ENCODE peak calls at places on chromosomes 6 and 20, in four cellular contexts. Q is BE2C, E is PC-9, F is AG04450. K is an unnamed sample.

GRCh38 chr20:11216451-11217314 is 542.9 kb upstream of the JAG1 start:
- DNase-seq in Q (no peak), E (no peak), F (no peak), K (no peak)

GRCh38 chr20:48620486-48621255 is 207.1 kb downstream of the PREX1 start:
- DNase-seq in Q (peak; percentile 95), E (peak; percentile 99), F (no peak), K (peak; percentile 67)

GRCh38 chr20:6636209-6637159 is 131.0 kb upstream of the BMP2 start:
- DNase-seq in Q (no peak), E (no peak), F (peak; percentile 30), K (no peak)

GRCh38 chr20:31652917-31653385 is 15.2 kb downstream of the COX4I2 start:
- DNase-seq in Q (peak; percentile 49), E (no peak), F (no peak), K (no peak)

GRCh38 chr6:7341989-7342742 is 29.2 kb upstream of the SSR1 start:
- DNase-seq in Q (peak; percentile 85), E (peak; percentile 37), F (no peak), K (no peak)

GRCh38 chr20:36745927-36746659 is at the start of gene NDRG3:
- DNase-seq in Q (peak; percentile 96), E (peak; percentile 92), F (peak; percentile 78), K (peak; percentile 87)

GRCh38 chr6:70413829-70414494 is 654 bp downstream of the FAM135A start:
- DNase-seq in Q (no peak), E (no peak), F (no peak), K (peak; percentile 18)

GRCh38 chr20:37475258-37475657 is 45.8 kb upstream of the NNAT start:
- DNase-seq in Q (no peak), E (no peak), F (no peak), K (no peak)

GRCh38 chr20:3420211-3420707 is 12.8 kb upstream of the DNAAF9 start:
- DNase-seq in Q (no peak), E (no peak), F (no peak), K (no peak)

GRCh38 chr6:38833320-38833719 is 118.2 kb downstream of the DNAH8 start:
- DNase-seq in Q (no peak), E (no peak), F (no peak), K (no peak)

GRCh38 chr6:75376347-75377024 is 91.9 kb upstream of the TMEM30A start:
- DNase-seq in Q (no peak), E (no peak), F (no peak), K (no peak)

GRCh38 chr6:169921853-169922779 is 170.7 kb downstream of the ERMARD start:
- DNase-seq in Q (no peak), E (no peak), F (no peak), K (no peak)

GRCh38 chr20:44590980-44591778 is 8.8 kb downstream of the PKIG start:
- DNase-seq in Q (no peak), E (no peak), F (no peak), K (no peak)

GRCh38 chr6:130814506-130814905 is 12.7 kb upstream of the SMLR1 start:
- DNase-seq in Q (no peak), E (no peak), F (no peak), K (no peak)

GRCh38 chr20:1802385-1803215 is 92.6 kb upstream of the SIRPA start:
- DNase-seq in Q (peak; percentile 45), E (peak; percentile 56), F (no peak), K (peak; percentile 14)

GRCh38 chr20:10558635-10559187 is 115.1 kb downstream of the JAG1 start:
- DNase-seq in Q (no peak), E (peak; percentile 35), F (peak; percentile 93), K (no peak)

GRCh38 chr6:31401403-31401802 is 2.0 kb upstream of the MICA start:
- DNase-seq in Q (no peak), E (peak; percentile 71), F (peak; percentile 56), K (no peak)

GRCh38 chr6:88870728-88871330 is 92.6 kb downstream of the RNGTT start:
- DNase-seq in Q (peak; percentile 46), E (peak; percentile 12), F (peak; percentile 29), K (no peak)

GRCh38 chr6:168196385-168196860 is 117.4 kb upstream of the FRMD1 start:
- DNase-seq in Q (no peak), E (no peak), F (no peak), K (no peak)

GRCh38 chr6:17361013-17361412 is 32.4 kb upstream of the CAP2 start:
- DNase-seq in Q (no peak), E (no peak), F (no peak), K (no peak)

GRCh38 chr6:46392294-46392693 is 99.0 kb downstream of the RCAN2 start:
- DNase-seq in Q (no peak), E (no peak), F (no peak), K (no peak)

GRCh38 chr6:161038229-161039003 is 46.8 kb downstream of the MAP3K4 start:
- DNase-seq in Q (no peak), E (no peak), F (peak; percentile 70), K (no peak)

GRCh38 chr6:158879180-158879579 is 60.0 kb upstream of the EZR start:
- DNase-seq in Q (no peak), E (no peak), F (no peak), K (no peak)

GRCh38 chr6:154960299-154960796 is 34.8 kb upstream of the TIAM2 start:
- DNase-seq in Q (no peak), E (no peak), F (no peak), K (no peak)

GRCh38 chr6:89951574-89952360 is 57.5 kb downstream of the GJA10 start:
- DNase-seq in Q (no peak), E (no peak), F (no peak), K (no peak)

GRCh38 chr6:43477235-43478007 is at the start of gene TJAP1:
- DNase-seq in Q (peak; percentile 96), E (peak; percentile 93), F (peak; percentile 53), K (peak; percentile 93)

GRCh38 chr20:48538856-48539255 is 288.9 kb downstream of the PREX1 start:
- DNase-seq in Q (no peak), E (peak; percentile 60), F (no peak), K (no peak)

GRCh38 chr6:13624871-13625288 is 9.7 kb downstream of the NOL7 start:
- DNase-seq in Q (peak; percentile 28), E (no peak), F (no peak), K (no peak)

GRCh38 chr20:26209171-26209941 is 512.7 kb upstream of the ZNF337 start:
- DNase-seq in Q (no peak), E (no peak), F (no peak), K (peak; percentile 7)

GRCh38 chr6:143678980-143679379 is 1.2 kb downstream of the PHACTR2 start:
- DNase-seq in Q (no peak), E (no peak), F (no peak), K (no peak)

GRCh38 chr20:42097741-42098140 is 479.6 kb upstream of the CHD6 start:
- DNase-seq in Q (no peak), E (no peak), F (no peak), K (no peak)

GRCh38 chr20:42102000-42102399 is 483.8 kb upstream of the CHD6 start:
- DNase-seq in Q (peak; percentile 25), E (no peak), F (no peak), K (no peak)

GRCh38 chr20:42095221-42095620 is 477.0 kb upstream of the CHD6 start:
- DNase-seq in Q (no peak), E (no peak), F (no peak), K (no peak)

DNA sequence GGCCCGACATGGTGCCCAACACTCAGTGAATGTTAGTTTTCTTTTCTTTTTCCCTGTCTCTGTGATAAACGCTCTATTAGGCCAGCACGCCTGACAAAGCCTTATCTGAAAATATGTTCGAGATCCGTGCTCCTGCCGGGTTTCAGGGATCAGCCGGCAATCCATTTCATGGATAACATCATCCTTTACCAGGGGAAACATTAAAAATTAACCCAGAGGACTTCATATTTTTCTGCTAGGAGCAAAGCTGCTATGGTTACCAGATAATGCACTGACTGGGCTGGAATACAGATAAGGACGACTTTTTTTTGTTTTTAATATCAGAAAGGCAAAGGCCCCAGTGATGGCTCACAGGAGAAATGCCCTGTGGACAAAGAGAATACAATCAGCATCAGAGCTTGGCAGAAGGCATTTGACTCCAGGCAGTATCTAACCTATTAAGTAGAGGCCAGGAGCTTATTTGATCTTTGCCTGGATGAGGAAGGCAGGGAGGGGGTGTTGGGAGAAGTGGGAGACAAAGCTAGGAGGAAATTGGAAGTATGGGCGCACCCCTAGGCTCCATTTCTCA is 482.0 kb upstream of the CHD6 start:
- DNase-seq in Q (peak; percentile 52), E (no peak), F (no peak), K (no peak)
- H3K9me3 ChIP-seq in Q (no peaks in the 10 kb centered on the region), E (no peaks in the 10 kb centered on the region), F (peaks cover 57% of the 10 kb centered on the region), K (no peaks in the 10 kb centered on the region)

GRCh38 chr6:67544851-67545452 is 1090.1 kb upstream of the ADGRB3 start:
- DNase-seq in Q (no peak), E (no peak), F (no peak), K (no peak)
- H3K9me3 ChIP-seq in Q (no peaks in the 10 kb centered on the region), E (no peaks in the 10 kb centered on the region), F (peaks cover 8% of the 10 kb centered on the region), K (no peaks in the 10 kb centered on the region)

DNA sequence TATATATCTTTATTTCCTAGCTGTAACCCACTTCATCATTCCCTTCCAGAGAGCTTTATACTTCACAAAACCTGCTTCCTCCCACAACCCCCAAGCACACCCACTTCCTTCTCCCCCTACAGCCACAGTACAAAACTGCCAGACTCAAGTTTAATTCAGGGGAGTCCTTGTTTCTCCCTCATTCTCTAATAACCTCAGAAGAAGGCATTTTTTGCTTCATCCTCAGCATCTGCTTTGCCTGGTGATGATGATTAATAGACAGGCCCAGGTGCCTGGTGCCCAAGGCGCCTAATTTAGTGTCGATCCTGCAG is 414.3 kb downstream of the KIF16B start:
- DNase-seq in Q (no peak), E (no peak), F (no peak), K (no peak)
- H3K9me3 ChIP-seq in Q (no peaks in the 10 kb centered on the region), E (peaks cover 4% of the 10 kb centered on the region), F (no peaks in the 10 kb centered on the region), K (no peaks in the 10 kb centered on the region)

GRCh38 chr20:29878281-29878741 is 1379.2 kb upstream of the DEFB115 start:
- DNase-seq in Q (peak; percentile 73), E (peak; percentile 12), F (no peak), K (no peak)
- H3K9me3 ChIP-seq in Q (no peaks in the 10 kb centered on the region), E (no peaks in the 10 kb centered on the region), F (peaks cover 64% of the 10 kb centered on the region), K (no peaks in the 10 kb centered on the region)

GRCh38 chr6:22313796-22314195 is 17.0 kb upstream of the PRL start:
- DNase-seq in Q (no peak), E (no peak), F (no peak), K (no peak)
- H3K9me3 ChIP-seq in Q (no peaks in the 10 kb centered on the region), E (peaks cover 6% of the 10 kb centered on the region), F (peaks cover 20% of the 10 kb centered on the region), K (no peaks in the 10 kb centered on the region)

K was measured in T-helper 17 cell.